ENCODE peak calls at places on chromosomes 4 and X, in six cellular contexts. One of them, this sample, is unnamed.

GRCh38 chr4:94334519-94334918 is 8.1 kb downstream of the HPGDS start:
- DNase-seq in small intestine: no peak
- DNase-seq in neuronal stem cell: no peak
- DNase-seq in K562: no peak
- DNase-seq in neural progenitor cell: no peak
- DNase-seq in ovary: no peak
- DNase-seq in this sample: no peak

GRCh38 chrX:2228466-2228865 is 272.3 kb downstream of the DHRSX start:
- DNase-seq in small intestine: no peak
- DNase-seq in neuronal stem cell: no peak
- DNase-seq in K562: no peak
- DNase-seq in neural progenitor cell: no peak
- DNase-seq in ovary: no peak
- DNase-seq in this sample: no peak

GRCh38 chr4:87933337-87933736 is 42.2 kb upstream of the SPP1 start:
- DNase-seq in small intestine: no peak
- DNase-seq in neuronal stem cell: no peak
- DNase-seq in K562: no peak
- DNase-seq in neural progenitor cell: no peak
- DNase-seq in ovary: no peak
- DNase-seq in this sample: no peak

GRCh38 chrX:103878466-103879151 is 46.6 kb upstream of the RAB9B start:
- DNase-seq in small intestine: no peak
- DNase-seq in neuronal stem cell: no peak
- DNase-seq in K562: no peak
- DNase-seq in neural progenitor cell: no peak
- DNase-seq in ovary: no peak
- DNase-seq in this sample: peak; percentile 55

GRCh38 chr4:165738571-165738970 is 134.5 kb upstream of the TLL1 start:
- DNase-seq in small intestine: no peak
- DNase-seq in neuronal stem cell: no peak
- DNase-seq in K562: no peak
- DNase-seq in neural progenitor cell: no peak
- DNase-seq in ovary: no peak
- DNase-seq in this sample: no peak

GRCh38 chr4:142959156-142959555 is 113.1 kb upstream of the INPP4B start:
- DNase-seq in small intestine: no peak
- DNase-seq in neuronal stem cell: no peak
- DNase-seq in K562: no peak
- DNase-seq in neural progenitor cell: no peak
- DNase-seq in ovary: no peak
- DNase-seq in this sample: no peak

GRCh38 chr4:24057915-24058559 is 168.2 kb upstream of the PPARGC1A start:
- DNase-seq in small intestine: no peak
- DNase-seq in neuronal stem cell: no peak
- DNase-seq in K562: no peak
- DNase-seq in neural progenitor cell: no peak
- DNase-seq in ovary: no peak
- DNase-seq in this sample: no peak

GRCh38 chr4:8181844-8182243 is 17.2 kb upstream of the SH3TC1 start:
- DNase-seq in small intestine: peak; percentile 83
- DNase-seq in neuronal stem cell: no peak
- DNase-seq in K562: no peak
- DNase-seq in neural progenitor cell: no peak
- DNase-seq in ovary: no peak
- DNase-seq in this sample: no peak

GRCh38 chr4:1395941-1396805 is 10.1 kb downstream of the NKX1-1 start:
- DNase-seq in small intestine: no peak
- DNase-seq in neuronal stem cell: no peak
- DNase-seq in K562: no peak
- DNase-seq in neural progenitor cell: no peak
- DNase-seq in ovary: no peak
- DNase-seq in this sample: no peak

GRCh38 chr4:122873752-122874151 is 47.1 kb downstream of the FGF2 start:
- DNase-seq in small intestine: no peak
- DNase-seq in neuronal stem cell: no peak
- DNase-seq in K562: no peak
- DNase-seq in neural progenitor cell: no peak
- DNase-seq in ovary: no peak
- DNase-seq in this sample: no peak

GRCh38 chr4:122876456-122876855 is 45.9 kb downstream of the NUDT6 start:
- DNase-seq in small intestine: no peak
- DNase-seq in neuronal stem cell: no peak
- DNase-seq in K562: no peak
- DNase-seq in neural progenitor cell: no peak
- DNase-seq in ovary: no peak
- DNase-seq in this sample: no peak

GRCh38 chr4:122875949-122876348 is 46.4 kb downstream of the NUDT6 start:
- DNase-seq in small intestine: no peak
- DNase-seq in neuronal stem cell: no peak
- DNase-seq in K562: no peak
- DNase-seq in neural progenitor cell: no peak
- DNase-seq in ovary: no peak
- DNase-seq in this sample: no peak

GRCh38 chr4:122873146-122873545 is 46.5 kb downstream of the FGF2 start:
- DNase-seq in small intestine: no peak
- DNase-seq in neuronal stem cell: no peak
- DNase-seq in K562: no peak
- DNase-seq in neural progenitor cell: no peak
- DNase-seq in ovary: no peak
- DNase-seq in this sample: no peak

DNA sequence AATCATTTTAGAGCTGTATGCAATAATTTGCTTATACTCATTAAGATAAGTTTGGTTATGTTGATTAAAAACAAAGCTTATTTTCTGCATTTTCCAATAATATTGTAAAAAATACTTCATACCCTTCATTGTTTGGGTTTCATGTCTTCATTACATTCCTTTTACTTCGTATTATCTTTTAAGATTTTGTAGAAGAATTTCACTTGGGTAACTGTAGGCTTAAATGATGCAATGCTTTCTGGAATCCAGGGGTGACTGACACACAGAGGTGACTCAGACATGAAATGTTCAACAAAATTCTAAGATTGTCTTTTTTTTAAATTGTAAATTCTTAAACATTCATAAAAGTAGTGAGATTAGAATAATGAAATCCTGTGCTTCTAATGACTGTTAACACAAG is 47.6 kb downstream of the FGF2 start:
- DNase-seq in small intestine: no peak
- DNase-seq in neuronal stem cell: no peak
- DNase-seq in K562: peak; percentile 17
- DNase-seq in neural progenitor cell: no peak
- DNase-seq in ovary: no peak
- DNase-seq in this sample: peak; percentile 62
- H3K4me3 ChIP-seq in small intestine: no peak overlapping the region
- H3K4me3 ChIP-seq in neuronal stem cell: no peak overlapping the region
- H3K4me3 ChIP-seq in K562: no peak overlapping the region
- H3K4me3 ChIP-seq in neural progenitor cell: no peak overlapping the region
- H3K4me3 ChIP-seq in ovary: no peak overlapping the region
- H3K4me3 ChIP-seq in this sample: no peak overlapping the region

DNA sequence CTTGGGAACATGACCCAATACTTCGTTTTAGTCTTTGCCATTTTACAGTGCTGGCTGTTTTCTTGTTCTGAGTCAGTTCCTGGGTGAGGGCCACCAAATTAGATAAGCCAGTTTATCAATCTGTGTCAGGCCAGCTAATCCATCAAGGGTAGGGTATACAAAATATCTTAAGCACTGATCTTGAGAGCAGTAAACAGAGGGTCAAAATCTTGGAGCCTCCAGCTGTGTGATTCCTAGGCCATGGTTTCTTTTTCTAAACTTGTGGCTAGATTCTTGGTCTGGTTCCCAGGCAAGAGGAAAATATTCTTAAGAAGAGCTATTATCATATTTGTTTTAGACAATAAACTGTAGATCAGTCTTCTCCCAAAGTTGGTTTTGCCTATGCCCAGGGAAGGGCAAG is 1396.6 kb upstream of the PABPC4L start:
- DNase-seq in small intestine: no peak
- DNase-seq in neuronal stem cell: no peak
- DNase-seq in K562: no peak
- DNase-seq in neural progenitor cell: no peak
- DNase-seq in ovary: no peak
- DNase-seq in this sample: no peak
- H3K9me3 ChIP-seq in small intestine: no peaks in the 10 kb centered on the region
- H3K9me3 ChIP-seq in neuronal stem cell: peaks cover 23% of the 10 kb centered on the region
- H3K9me3 ChIP-seq in K562: no peaks in the 10 kb centered on the region
- H3K9me3 ChIP-seq in neural progenitor cell: peaks cover 9% of the 10 kb centered on the region
- H3K9me3 ChIP-seq in ovary: no peaks in the 10 kb centered on the region
- H3K9me3 ChIP-seq in this sample: no peaks in the 10 kb centered on the region

GRCh38 chr4:30840571-30840970 is 120.4 kb downstream of the PCDH7 start:
- DNase-seq in small intestine: no peak
- DNase-seq in neuronal stem cell: no peak
- DNase-seq in K562: no peak
- DNase-seq in neural progenitor cell: no peak
- DNase-seq in ovary: no peak
- DNase-seq in this sample: no peak

GRCh38 chr4:30839583-30840520 is 119.7 kb downstream of the PCDH7 start:
- DNase-seq in small intestine: no peak
- DNase-seq in neuronal stem cell: no peak
- DNase-seq in K562: no peak
- DNase-seq in neural progenitor cell: no peak
- DNase-seq in ovary: no peak
- DNase-seq in this sample: no peak

GRCh38 chr4:30842689-30843088 is 122.5 kb downstream of the PCDH7 start:
- DNase-seq in small intestine: no peak
- DNase-seq in neuronal stem cell: no peak
- DNase-seq in K562: no peak
- DNase-seq in neural progenitor cell: no peak
- DNase-seq in ovary: no peak
- DNase-seq in this sample: no peak

GRCh38 chr4:30844861-30845582 is 124.9 kb downstream of the PCDH7 start:
- DNase-seq in small intestine: no peak
- DNase-seq in neuronal stem cell: no peak
- DNase-seq in K562: no peak
- DNase-seq in neural progenitor cell: no peak
- DNase-seq in ovary: no peak
- DNase-seq in this sample: no peak

DNA sequence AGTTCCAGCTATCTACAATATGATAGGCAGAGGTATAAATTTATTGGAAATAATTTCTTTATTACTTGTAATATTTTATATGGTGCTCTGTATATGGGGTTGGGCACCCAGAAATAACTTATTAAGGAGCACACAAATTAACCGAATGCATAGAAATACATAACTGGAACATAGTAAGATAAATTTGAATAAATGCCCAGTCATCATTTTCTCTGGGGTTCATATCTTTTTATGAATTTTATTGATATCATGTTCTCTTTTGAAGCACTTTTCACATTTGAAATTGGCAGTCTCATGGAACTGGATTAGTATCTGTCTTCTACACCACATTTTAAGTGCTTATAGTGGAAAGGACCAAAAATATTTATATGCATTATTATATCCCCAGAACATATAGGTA is 122.0 kb downstream of the PCDH7 start:
- DNase-seq in small intestine: no peak
- DNase-seq in neuronal stem cell: no peak
- DNase-seq in K562: no peak
- DNase-seq in neural progenitor cell: no peak
- DNase-seq in ovary: no peak
- DNase-seq in this sample: no peak
- H3K4me1 ChIP-seq in small intestine: no peaks in the 10 kb centered on the region
- H3K4me1 ChIP-seq in neuronal stem cell: peaks cover 9% of the 10 kb centered on the region
- H3K4me1 ChIP-seq in K562: no peaks in the 10 kb centered on the region
- H3K4me1 ChIP-seq in neural progenitor cell: peaks cover 38% of the 10 kb centered on the region
- H3K4me1 ChIP-seq in ovary: no peaks in the 10 kb centered on the region
- H3K4me1 ChIP-seq in this sample: no peaks in the 10 kb centered on the region

DNA sequence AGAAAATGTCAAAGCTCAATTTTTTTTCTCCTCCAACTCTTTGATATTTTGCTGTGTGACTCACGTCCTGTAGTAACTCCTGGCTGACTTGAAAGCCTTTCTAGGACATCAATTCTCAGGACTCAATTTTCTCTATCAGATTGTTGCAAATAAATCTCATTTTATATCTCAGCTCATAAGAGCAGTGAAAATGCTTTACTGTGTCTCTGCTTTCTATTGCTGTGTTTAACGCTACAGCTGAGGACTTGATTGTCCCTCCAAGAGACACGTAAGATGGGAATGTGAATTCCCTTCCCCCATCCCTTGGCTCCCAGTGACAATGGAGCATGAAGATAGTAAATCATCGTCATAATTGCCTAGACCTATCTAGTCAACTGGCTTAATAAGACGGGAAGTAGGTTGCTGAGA is 20.5 kb upstream of the CBR4 start:
- DNase-seq in small intestine: no peak
- DNase-seq in neuronal stem cell: no peak
- DNase-seq in K562: no peak
- DNase-seq in neural progenitor cell: no peak
- DNase-seq in ovary: no peak
- DNase-seq in this sample: peak; percentile 18
- H3K4me3 ChIP-seq in small intestine: no peak overlapping the region
- H3K4me3 ChIP-seq in neuronal stem cell: no peak overlapping the region
- H3K4me3 ChIP-seq in K562: no peak overlapping the region
- H3K4me3 ChIP-seq in neural progenitor cell: no peak overlapping the region
- H3K4me3 ChIP-seq in ovary: no peak overlapping the region
- H3K4me3 ChIP-seq in this sample: no peak overlapping the region

DNA sequence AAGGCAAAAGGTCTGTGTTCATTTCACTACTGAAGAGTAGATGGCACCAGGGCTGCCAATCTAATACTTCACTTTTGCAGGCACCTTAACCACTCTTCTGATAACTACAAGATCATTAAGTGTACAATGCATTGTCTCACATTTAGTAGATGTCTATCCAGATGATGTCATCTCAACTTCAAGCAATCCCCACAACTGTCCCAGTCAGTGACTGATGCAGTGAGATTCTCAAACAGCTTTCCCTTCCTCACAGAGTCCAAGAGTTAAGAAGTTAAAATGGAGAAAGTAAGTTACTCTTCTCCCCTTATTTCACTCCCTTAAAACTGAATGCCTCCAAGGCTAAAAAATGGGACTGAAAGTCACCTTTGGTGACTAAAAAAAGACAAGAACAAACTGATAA is 10.7 kb downstream of the AP1S2 start:
- DNase-seq in small intestine: no peak
- DNase-seq in neuronal stem cell: no peak
- DNase-seq in K562: no peak
- DNase-seq in neural progenitor cell: no peak
- DNase-seq in ovary: no peak
- DNase-seq in this sample: no peak
- H3K9me3 ChIP-seq in small intestine: no peaks in the 10 kb centered on the region
- H3K9me3 ChIP-seq in neuronal stem cell: peaks cover 6% of the 10 kb centered on the region
- H3K9me3 ChIP-seq in K562: no peaks in the 10 kb centered on the region
- H3K9me3 ChIP-seq in neural progenitor cell: no peaks in the 10 kb centered on the region
- H3K9me3 ChIP-seq in ovary: no peaks in the 10 kb centered on the region
- H3K9me3 ChIP-seq in this sample: no peaks in the 10 kb centered on the region